ENCODE peak calls at places on chromosomes 4 and X, in six cellular contexts. T, Z, W, V, M and U are unnamed samples.

GRCh38 chr4:48121180-48121579 is 12.9 kb downstream of the TXK start:
- DNase-seq in T (no peak), V (no peak), W (no peak), M (no peak), Z (no peak), U (no peak)

GRCh38 chr4:182207806-182208483 is 35.3 kb upstream of the TENM3 start:
- DNase-seq in V (no peak), W (peak; percentile 46), M (no peak), Z (peak; percentile 84), T (no peak), U (peak; percentile 88)

GRCh38 chr4:101824500-101824899 is 34.0 kb downstream of the BANK1 start:
- DNase-seq in Z (no peak), V (no peak), M (no peak), T (no peak), W (no peak), U (no peak)

GRCh38 chr4:7967501-7968261 is 28.0 kb upstream of the AFAP1 start:
- DNase-seq in M (no peak), V (no peak), W (no peak), T (no peak), Z (peak; percentile 46), U (peak; percentile 57)

GRCh38 chr4:94516067-94516466 is 64.3 kb downstream of the PDLIM5 start:
- DNase-seq in V (no peak), W (no peak), T (no peak), M (no peak), Z (no peak), U (peak; percentile 53)

GRCh38 chr4:141563721-141564120 is 72.7 kb upstream of the IL15 start:
- DNase-seq in M (no peak), V (no peak), W (no peak), T (no peak), Z (no peak), U (no peak)

GRCh38 chr4:59855630-59856352 is 1344.3 kb upstream of the ADGRL3 start:
- DNase-seq in Z (no peak), V (no peak), T (no peak), W (no peak), M (peak; percentile 21), U (no peak)

GRCh38 chrX:121103381-121103780 is 56.0 kb downstream of the GLUD2 start:
- DNase-seq in V (no peak), Z (no peak), M (no peak), T (no peak), W (no peak), U (no peak)

GRCh38 chr4:76003015-76003414 is 4.3 kb downstream of the CXCL9 start:
- DNase-seq in W (no peak), M (no peak), T (no peak), V (no peak), Z (no peak), U (no peak)

GRCh38 chrX:150731795-150732194 is 38.6 kb downstream of the MTMR1 start:
- DNase-seq in T (peak; percentile 43), V (no peak), W (no peak), Z (peak; percentile 92), M (no peak), U (peak; percentile 82)

GRCh38 chrX:69060631-69061408 is 104.4 kb downstream of the PJA1 start:
- DNase-seq in Z (peak; percentile 13), W (peak; percentile 17), T (peak; percentile 34), V (no peak), M (no peak), U (peak; percentile 38)

GRCh38 chr4:39319678-39320077 is 46.5 kb downstream of the RFC1 start:
- DNase-seq in M (no peak), T (no peak), V (no peak), W (peak; percentile 17), Z (peak; percentile 50), U (peak; percentile 92)

GRCh38 chrX:74510401-74510800 is 89.1 kb downstream of the SLC16A2 start:
- DNase-seq in T (no peak), Z (no peak), V (no peak), W (no peak), M (no peak), U (no peak)

GRCh38 chr4:156775803-156776202 is 195.8 kb downstream of the PDGFC start:
- DNase-seq in M (no peak), T (no peak), Z (peak; percentile 34), V (no peak), W (no peak), U (no peak)

GRCh38 chr4:104344342-104344980 is 150.2 kb downstream of the CXXC4 start:
- DNase-seq in Z (no peak), T (no peak), V (no peak), M (peak; percentile 24), W (no peak), U (no peak)

GRCh38 chr4:9703391-9703790 is 78.0 kb upstream of the DRD5 start:
- DNase-seq in V (no peak), W (peak; percentile 30), M (peak; percentile 68), T (peak; percentile 37), Z (peak; percentile 33), U (no peak)

GRCh38 chr4:24477919-24478318 is 106.4 kb downstream of the DHX15 start:
- DNase-seq in T (peak; percentile 39), V (peak; percentile 63), M (no peak), W (no peak), Z (peak; percentile 88), U (peak; percentile 47)

GRCh38 chrX:21479695-21480280 is 105.6 kb downstream of the CNKSR2 start:
- DNase-seq in V (peak; percentile 28), M (no peak), T (no peak), W (peak; percentile 4), Z (peak; percentile 57), U (peak; percentile 63)

GRCh38 chrX:10350991-10351390 is 194.2 kb downstream of the CLCN4 start:
- DNase-seq in W (no peak), M (no peak), V (no peak), T (no peak), Z (no peak), U (peak; percentile 29)

GRCh38 chr4:7285244-7286122 is 93.1 kb downstream of the SORCS2 start:
- DNase-seq in Z (no peak), M (no peak), W (no peak), T (no peak), V (peak; percentile 70), U (no peak)

GRCh38 chrX:71542411-71542810 is 9.5 kb downstream of the OGT start:
- DNase-seq in V (no peak), T (no peak), M (no peak), W (peak; percentile 48), Z (no peak), U (peak; percentile 72)

GRCh38 chr4:164977243-164978164 is at the start of gene TRIM61:
- DNase-seq in Z (no peak), W (no peak), T (peak; percentile 81), M (peak; percentile 63), V (no peak), U (peak; percentile 42)

GRCh38 chr4:8237256-8237989 is 32.1 kb upstream of the HTRA3 start:
- DNase-seq in V (no peak), W (no peak), T (no peak), Z (no peak), M (peak; percentile 44), U (no peak)